ENCODE peak calls at places on chromosomes 13 and 19, in five cellular contexts. R is ELR, L is germinal center, P is gastrocnemius medialis, I is frontal cortex. Z is an unnamed sample.
A peak's percentile ranks its signal among the peaks of the same experiment; 100 is the strongest.

GRCh38 chr19:3409346-3410064 is 43.1 kb downstream of the NFIC start:
- DNase-seq in I (no peak), P (peak; percentile 99), R (no peak), L (no peak), Z (no peak)

GRCh38 chr19:19552811-19553210 is 14.7 kb downstream of the CILP2 start:
- DNase-seq in L (peak; percentile 43), R (peak; percentile 61), P (no peak), I (no peak), Z (no peak)

GRCh38 chr13:100815476-100816046 is 141.0 kb upstream of the TMTC4 start:
- DNase-seq in P (no peak), R (no peak), L (no peak), I (no peak), Z (no peak)

GRCh38 chr19:18408053-18408476 is 10.6 kb upstream of the LRRC25 start:
- DNase-seq in P (no peak), I (no peak), R (peak; percentile 48), L (peak; percentile 64), Z (no peak)

GRCh38 chr13:33249066-33249465 is 36.5 kb downstream of the STARD13 start:
- DNase-seq in L (no peak), P (no peak), I (no peak), R (peak; percentile 86), Z (peak; percentile 13)

GRCh38 chr13:46593403-46593802 is 40.4 kb downstream of the LRCH1 start:
- DNase-seq in R (no peak), L (no peak), P (no peak), I (no peak), Z (no peak)

GRCh38 chr13:40485611-40486517 is 180.6 kb downstream of the FOXO1 start:
- DNase-seq in I (no peak), R (no peak), L (no peak), P (no peak), Z (no peak)

GRCh38 chr13:109332501-109333499 is 453.6 kb downstream of the IRS2 start:
- DNase-seq in L (no peak), R (no peak), P (no peak), I (no peak), Z (no peak)

GRCh38 chr13:99425485-99426341 is 75.6 kb upstream of the TM9SF2 start:
- DNase-seq in L (peak; percentile 53), P (no peak), I (no peak), R (no peak), Z (no peak)

Z was measured in HCT116.